ENCODE peak calls at places on chromosome 14, in four cellular contexts. One of them, this sample, is unnamed. For H3K4me1, the result is how much of the 10 kb centered on the place peaks cover.

GRCh38 chr14:50964683-50965390 is 20.6 kb upstream of the PYGL start:
- DNase-seq in esophagus muscularis mucosa: no peak
- DNase-seq in endodermal cell: no peak
- DNase-seq in body of pancreas: peak
- DNase-seq in this sample: peak

GRCh38 chr14:37081220-37081619 is 91.2 kb downstream of the SLC25A21 start:
- DNase-seq in esophagus muscularis mucosa: no peak
- DNase-seq in endodermal cell: no peak
- DNase-seq in body of pancreas: no peak
- DNase-seq in this sample: no peak

GRCh38 chr14:29913550-29913949 is 14.1 kb downstream of the PRKD1 start:
- DNase-seq in esophagus muscularis mucosa: no peak
- DNase-seq in endodermal cell: no peak
- DNase-seq in body of pancreas: no peak
- DNase-seq in this sample: no peak

GRCh38 chr14:35161231-35161630 is 38.9 kb downstream of the PRORP start:
- DNase-seq in esophagus muscularis mucosa: no peak
- DNase-seq in endodermal cell: no peak
- DNase-seq in body of pancreas: no peak
- DNase-seq in this sample: no peak

GRCh38 chr14:39488600-39488999 is 56.4 kb upstream of the FBXO33 start:
- DNase-seq in esophagus muscularis mucosa: no peak
- DNase-seq in endodermal cell: peak
- DNase-seq in body of pancreas: no peak
- DNase-seq in this sample: no peak

GRCh38 chr14:105927661-105928060 is 401.3 kb downstream of the TMEM121 start:
- DNase-seq in esophagus muscularis mucosa: no peak
- DNase-seq in endodermal cell: no peak
- DNase-seq in body of pancreas: no peak
- DNase-seq in this sample: no peak

GRCh38 chr14:29941401-29941800 is 13.8 kb upstream of the PRKD1 start:
- DNase-seq in esophagus muscularis mucosa: no peak
- DNase-seq in endodermal cell: peak
- DNase-seq in body of pancreas: no peak
- DNase-seq in this sample: no peak

GRCh38 chr14:98612434-98613200 is 659.4 kb downstream of the BCL11B start:
- DNase-seq in esophagus muscularis mucosa: peak
- DNase-seq in endodermal cell: no peak
- DNase-seq in body of pancreas: no peak
- DNase-seq in this sample: no peak

GRCh38 chr14:52265248-52265647 is 2.2 kb upstream of the PTGDR start:
- DNase-seq in esophagus muscularis mucosa: no peak
- DNase-seq in endodermal cell: no peak
- DNase-seq in body of pancreas: no peak
- DNase-seq in this sample: no peak

GRCh38 chr14:50600849-50601248 is 40.9 kb downstream of the ATL1 start:
- DNase-seq in esophagus muscularis mucosa: no peak
- DNase-seq in endodermal cell: peak
- DNase-seq in body of pancreas: peak
- DNase-seq in this sample: peak

GRCh38 chr14:58426819-58427288 is 477 bp downstream of the TIMM9 start:
- DNase-seq in esophagus muscularis mucosa: no peak
- DNase-seq in endodermal cell: peak
- DNase-seq in body of pancreas: peak
- DNase-seq in this sample: peak

GRCh38 chr14:47557894-47558293 is 117.5 kb downstream of the MDGA2 start:
- DNase-seq in esophagus muscularis mucosa: no peak
- DNase-seq in endodermal cell: no peak
- DNase-seq in body of pancreas: no peak
- DNase-seq in this sample: no peak

GRCh38 chr14:90747909-90748308 is 68.3 kb downstream of the TTC7B start:
- DNase-seq in esophagus muscularis mucosa: no peak
- DNase-seq in endodermal cell: no peak
- DNase-seq in body of pancreas: no peak
- DNase-seq in this sample: no peak

GRCh38 chr14:101153691-101154090 is 250.2 kb upstream of the RTL1 start:
- DNase-seq in esophagus muscularis mucosa: no peak
- DNase-seq in endodermal cell: no peak
- DNase-seq in body of pancreas: no peak
- DNase-seq in this sample: no peak

GRCh38 chr14:76920572-76921175 is 94.5 kb downstream of the LRRC74A start:
- DNase-seq in esophagus muscularis mucosa: no peak
- DNase-seq in endodermal cell: no peak
- DNase-seq in body of pancreas: no peak
- DNase-seq in this sample: no peak

GRCh38 chr14:70759398-70759797 is 49.9 kb downstream of the MAP3K9 start:
- DNase-seq in esophagus muscularis mucosa: no peak
- DNase-seq in endodermal cell: no peak
- DNase-seq in body of pancreas: no peak
- DNase-seq in this sample: no peak

DNA sequence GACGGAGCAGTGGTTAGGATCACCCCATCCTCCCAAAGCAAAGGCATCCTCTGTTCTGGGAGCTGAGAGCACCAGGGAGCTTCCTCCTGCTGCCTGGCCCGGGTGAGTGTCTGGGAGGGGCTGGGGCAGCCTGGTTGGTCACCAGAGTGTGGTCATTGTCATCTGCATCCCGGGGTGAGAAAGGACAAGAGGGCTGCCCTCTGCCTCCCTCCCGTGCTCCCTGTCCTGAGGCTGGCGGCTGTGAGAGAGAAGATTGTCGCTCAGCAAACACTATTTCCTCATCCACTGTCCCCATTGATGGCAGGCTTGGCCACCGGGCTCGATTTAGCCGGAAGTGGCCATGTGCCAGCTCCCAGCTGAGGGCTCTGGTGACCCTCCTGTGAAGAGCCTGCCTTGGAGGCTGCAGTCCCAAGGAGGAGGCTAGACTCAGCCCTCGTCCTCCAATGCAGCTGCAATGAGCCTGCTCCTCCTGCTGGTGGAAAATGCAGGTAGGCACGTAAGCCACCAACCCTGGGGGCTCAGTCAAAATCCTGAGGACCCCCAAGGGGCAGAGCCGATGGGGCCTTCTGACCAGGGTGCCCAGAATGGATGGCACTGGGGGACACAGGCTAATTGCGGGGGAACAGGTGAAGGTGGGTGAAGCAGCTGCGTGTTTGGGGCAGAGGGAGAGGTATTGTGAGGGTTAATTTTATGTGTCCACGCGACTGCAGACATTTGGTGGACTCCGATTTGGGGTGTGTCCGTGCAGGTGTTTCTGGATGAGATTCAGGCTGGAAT is 155.7 kb downstream of the KIF26A start:
- DNase-seq in esophagus muscularis mucosa: no peak
- DNase-seq in endodermal cell: peak
- DNase-seq in body of pancreas: no peak
- DNase-seq in this sample: no peak
- TF ChIP-seq CTCF in esophagus muscularis mucosa: no peak
- TF ChIP-seq CTCF in endodermal cell: peak
- TF ChIP-seq CTCF in body of pancreas: no peak
- TF ChIP-seq CTCF in this sample: no peak

GRCh38 chr14:24145700-24146621 is at the start of gene PSME2:
- DNase-seq in esophagus muscularis mucosa: no peak
- DNase-seq in endodermal cell: no peak
- DNase-seq in body of pancreas: no peak
- DNase-seq in this sample: no peak
- H3K4me1 ChIP-seq in esophagus muscularis mucosa: under half
- H3K4me1 ChIP-seq in endodermal cell: under half
- H3K4me1 ChIP-seq in body of pancreas: under half
- H3K4me1 ChIP-seq in this sample: under half

GRCh38 chr14:85421166-85421877 is 108.6 kb upstream of the FLRT2 start:
- DNase-seq in esophagus muscularis mucosa: no peak
- DNase-seq in endodermal cell: no peak
- DNase-seq in body of pancreas: no peak
- DNase-seq in this sample: no peak

GRCh38 chr14:85417396-85417795 is 112.5 kb upstream of the FLRT2 start:
- DNase-seq in esophagus muscularis mucosa: no peak
- DNase-seq in endodermal cell: no peak
- DNase-seq in body of pancreas: no peak
- DNase-seq in this sample: no peak

GRCh38 chr14:85420707-85421106 is 109.2 kb upstream of the FLRT2 start:
- DNase-seq in esophagus muscularis mucosa: no peak
- DNase-seq in endodermal cell: no peak
- DNase-seq in body of pancreas: no peak
- DNase-seq in this sample: no peak

GRCh38 chr14:85418716-85419115 is 111.2 kb upstream of the FLRT2 start:
- DNase-seq in esophagus muscularis mucosa: no peak
- DNase-seq in endodermal cell: no peak
- DNase-seq in body of pancreas: no peak
- DNase-seq in this sample: no peak

GRCh38 chr14:85420278-85420677 is 109.7 kb upstream of the FLRT2 start:
- DNase-seq in esophagus muscularis mucosa: no peak
- DNase-seq in endodermal cell: no peak
- DNase-seq in body of pancreas: no peak
- DNase-seq in this sample: no peak
- TF ChIP-seq CTCF in esophagus muscularis mucosa: no peak
- TF ChIP-seq CTCF in endodermal cell: no peak
- TF ChIP-seq CTCF in body of pancreas: no peak
- TF ChIP-seq CTCF in this sample: no peak

DNA sequence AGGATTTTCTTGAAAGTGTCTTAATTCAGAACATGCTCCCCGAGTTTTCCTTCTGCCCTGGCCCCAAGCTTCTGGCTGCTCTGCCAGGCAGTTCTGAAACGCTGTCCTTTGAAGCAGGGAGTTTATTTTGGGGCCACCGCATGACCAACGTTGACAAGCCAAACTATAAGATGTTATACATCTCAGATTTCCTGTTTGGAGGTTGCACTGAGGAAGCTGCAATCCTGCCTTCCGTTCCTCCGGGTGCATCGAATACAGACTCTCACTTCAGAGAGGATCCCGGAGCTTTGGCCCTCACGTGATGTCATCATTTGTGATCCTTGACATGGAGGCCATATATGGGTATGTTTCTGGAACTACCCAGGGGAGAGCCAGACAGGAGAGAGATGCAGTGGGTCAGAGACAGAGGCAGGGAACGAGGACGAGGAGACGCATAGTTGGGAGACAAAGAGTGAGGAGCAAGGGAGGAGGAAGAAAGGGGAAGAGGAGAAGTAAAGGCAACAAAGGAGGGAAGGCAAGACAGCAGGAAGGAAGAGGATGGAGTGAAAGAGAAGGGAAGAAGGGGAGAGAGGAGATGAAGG is at the start of gene ASB2:
- DNase-seq in esophagus muscularis mucosa: no peak
- DNase-seq in endodermal cell: no peak
- DNase-seq in body of pancreas: no peak
- DNase-seq in this sample: no peak
- H3K4me1 ChIP-seq in esophagus muscularis mucosa: half or more
- H3K4me1 ChIP-seq in endodermal cell: under half
- H3K4me1 ChIP-seq in body of pancreas: under half
- H3K4me1 ChIP-seq in this sample: under half

GRCh38 chr14:95097385-95097784 is 59.9 kb downstream of the DICER1 start:
- DNase-seq in esophagus muscularis mucosa: no peak
- DNase-seq in endodermal cell: no peak
- DNase-seq in body of pancreas: no peak
- DNase-seq in this sample: no peak

GRCh38 chr14:95096476-95096875 is 60.9 kb downstream of the DICER1 start:
- DNase-seq in esophagus muscularis mucosa: no peak
- DNase-seq in endodermal cell: no peak
- DNase-seq in body of pancreas: no peak
- DNase-seq in this sample: no peak

GRCh38 chr14:95101736-95102677 is 55.3 kb downstream of the DICER1 start:
- DNase-seq in esophagus muscularis mucosa: no peak
- DNase-seq in endodermal cell: no peak
- DNase-seq in body of pancreas: peak
- DNase-seq in this sample: no peak

GRCh38 chr14:95095991-95096390 is 61.3 kb downstream of the DICER1 start:
- DNase-seq in esophagus muscularis mucosa: no peak
- DNase-seq in endodermal cell: no peak
- DNase-seq in body of pancreas: no peak
- DNase-seq in this sample: no peak

DNA sequence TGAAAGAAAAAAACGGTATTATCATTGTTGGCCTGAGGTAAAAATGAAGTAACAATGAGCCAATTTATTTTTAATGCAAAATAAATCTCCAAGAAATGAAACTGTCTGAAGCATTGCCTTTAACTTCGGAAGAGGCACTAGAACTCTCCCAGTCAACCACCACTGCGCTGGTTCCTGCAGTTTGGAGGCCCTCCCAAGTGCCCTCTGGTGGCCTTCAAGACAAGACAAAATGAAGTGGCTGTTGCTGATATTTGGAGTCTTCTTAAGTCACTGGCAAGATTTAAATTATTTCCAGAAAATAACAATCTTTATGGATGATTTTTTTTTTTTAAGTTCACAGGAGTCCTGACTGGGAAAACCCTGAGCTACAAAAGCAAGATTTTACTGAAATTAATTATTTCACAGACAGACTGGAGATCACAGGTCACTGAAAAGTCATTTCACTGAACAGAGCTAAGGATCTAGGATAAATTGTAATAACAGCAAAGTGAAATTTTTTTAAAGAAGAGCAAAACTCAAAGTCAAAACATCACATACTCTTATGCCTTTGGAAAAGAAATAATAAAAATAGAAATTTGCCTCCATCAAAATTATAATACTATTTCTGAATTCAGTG is 58.2 kb downstream of the DICER1 start:
- DNase-seq in esophagus muscularis mucosa: no peak
- DNase-seq in endodermal cell: peak
- DNase-seq in body of pancreas: peak
- DNase-seq in this sample: peak
- TF ChIP-seq CTCF in esophagus muscularis mucosa: peak
- TF ChIP-seq CTCF in endodermal cell: peak
- TF ChIP-seq CTCF in body of pancreas: peak
- TF ChIP-seq CTCF in this sample: peak

DNA sequence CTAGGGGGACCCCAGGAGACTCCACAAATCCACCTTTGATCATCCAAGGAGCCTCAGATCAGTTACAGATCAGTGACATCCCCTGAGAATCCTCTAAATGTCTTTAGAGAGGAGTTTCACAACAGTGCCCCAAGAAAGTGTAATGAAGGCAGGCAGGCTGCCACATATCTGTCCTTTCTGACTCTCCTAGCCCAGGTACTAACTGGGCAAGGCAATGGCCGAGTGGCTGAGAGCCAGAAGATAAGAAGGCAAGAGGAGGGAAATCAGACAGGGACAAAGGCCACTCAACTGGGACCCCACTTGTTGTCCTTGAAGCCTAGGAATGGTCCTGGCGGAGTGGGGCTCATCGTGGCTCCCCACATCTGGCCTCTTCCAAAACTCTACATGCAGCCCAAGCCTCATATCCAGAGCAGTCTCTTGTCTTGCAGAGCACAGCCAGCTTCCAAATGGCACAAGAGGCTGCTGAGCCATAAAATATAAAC is 11.6 kb downstream of the ACTN1 start:
- DNase-seq in esophagus muscularis mucosa: no peak
- DNase-seq in endodermal cell: peak
- DNase-seq in body of pancreas: no peak
- DNase-seq in this sample: no peak
- H3K4me1 ChIP-seq in esophagus muscularis mucosa: half or more
- H3K4me1 ChIP-seq in endodermal cell: under half
- H3K4me1 ChIP-seq in body of pancreas: half or more
- H3K4me1 ChIP-seq in this sample: under half

GRCh38 chr14:85701763-85702162 is 171.8 kb downstream of the FLRT2 start:
- DNase-seq in esophagus muscularis mucosa: no peak
- DNase-seq in endodermal cell: no peak
- DNase-seq in body of pancreas: no peak
- DNase-seq in this sample: no peak
- TF ChIP-seq CTCF in esophagus muscularis mucosa: no peak
- TF ChIP-seq CTCF in endodermal cell: no peak
- TF ChIP-seq CTCF in body of pancreas: no peak
- TF ChIP-seq CTCF in this sample: no peak

This sample was measured in prostate gland.